ENCODE peak calls at places on chromosomes 16 and 17, in six cellular contexts. O is heart left ventricle, W is sigmoid colon, N is GM23338, V is heart right ventricle, Y is kidney. J is an unnamed sample.

GRCh38 chr16:27769561-27770222 is 219.7 kb downstream of the KATNIP start:
- DNase-seq in N (no peak), Y (peak; percentile 59), V (no peak), W (no peak), O (no peak), J (no peak)

GRCh38 chr17:63681530-63681929 is 18.4 kb downstream of the LIMD2 start:
- DNase-seq in Y (no peak), V (no peak), W (no peak), O (no peak), N (peak; percentile 33), J (no peak)

GRCh38 chr16:17437142-17437720 is 33.5 kb downstream of the XYLT1 start:
- DNase-seq in N (no peak), O (no peak), Y (no peak), W (no peak), V (no peak), J (no peak)

GRCh38 chr16:1026784-1027415 is 45.3 kb downstream of the SOX8 start:
- DNase-seq in W (no peak), V (no peak), O (no peak), N (no peak), Y (no peak), J (no peak)

GRCh38 chr16:66740010-66740409 is 11.4 kb downstream of the DYNC1LI2 start:
- DNase-seq in O (no peak), Y (no peak), N (peak; percentile 75), W (no peak), V (no peak), J (no peak)

GRCh38 chr17:63446218-63446980 is at the start of gene CYB561:
- DNase-seq in V (peak; percentile 59), Y (peak; percentile 95), N (peak; percentile 82), O (peak; percentile 79), W (peak; percentile 89), J (no peak)

GRCh38 chr17:68719431-68719830 is 118.3 kb upstream of the FAM20A start:
- DNase-seq in O (no peak), Y (no peak), V (no peak), N (no peak), W (no peak), J (no peak)

GRCh38 chr17:80456465-80457235 is 19.8 kb downstream of the NPTX1 start:
- DNase-seq in N (no peak), O (peak; percentile 59), Y (no peak), W (peak; percentile 93), V (peak; percentile 68), J (no peak)

GRCh38 chr16:81335669-81336068 is 20.9 kb downstream of the GAN start:
- DNase-seq in N (no peak), V (no peak), Y (no peak), O (no peak), W (no peak), J (no peak)

GRCh38 chr17:81927145-81927652 is 336 bp downstream of the MAFG start:
- DNase-seq in Y (no peak), W (no peak), N (no peak), O (no peak), V (no peak), J (no peak)

GRCh38 chr17:11495616-11496015 is 102.7 kb upstream of the DNAH9 start:
- DNase-seq in V (no peak), Y (no peak), O (no peak), W (no peak), N (no peak), J (no peak)

GRCh38 chr17:48526986-48527741 is 3.6 kb downstream of the HOXB1 start:
- DNase-seq in V (no peak), N (peak; percentile 85), Y (no peak), O (no peak), W (no peak), J (no peak)

GRCh38 chr17:81831957-81832607 is 1.0 kb downstream of the MCRIP1 start:
- DNase-seq in N (no peak), W (no peak), V (no peak), Y (peak; percentile 81), O (no peak), J (no peak)

GRCh38 chr16:6611535-6611934 is 721.1 kb upstream of the RBFOX1 start:
- DNase-seq in Y (no peak), N (peak; percentile 53), O (no peak), W (no peak), V (no peak), J (no peak)

GRCh38 chr17:21213491-21214014 is 408 bp downstream of the TMEM11 start:
- DNase-seq in V (peak; percentile 25), O (no peak), N (peak; percentile 68), W (peak; percentile 71), Y (peak; percentile 85), J (no peak)

GRCh38 chr17:46847204-46848191 is 3.9 kb upstream of the WNT9B start:
- DNase-seq in V (no peak), N (no peak), W (no peak), Y (peak; percentile 43), O (no peak), J (no peak)

GRCh38 chr17:70629902-70630301 is 460.6 kb downstream of the KCNJ2 start:
- DNase-seq in N (no peak), Y (no peak), W (no peak), V (no peak), O (no peak), J (no peak)

GRCh38 chr16:88706965-88707871 is 915 bp downstream of the CTU2 start:
- DNase-seq in Y (no peak), N (no peak), V (no peak), W (no peak), O (no peak), J (no peak)

GRCh38 chr16:88705746-88706287 is 391 bp downstream of the RNF166 start:
- DNase-seq in W (no peak), V (no peak), Y (no peak), O (no peak), N (no peak), J (no peak)

GRCh38 chr16:88703486-88704309 is 2.5 kb downstream of the RNF166 start:
- DNase-seq in Y (no peak), O (peak; percentile 61), N (no peak), W (no peak), V (peak; percentile 40), J (peak; percentile 69)

GRCh38 chr16:88706288-88706964 is at the start of the genes CTU2 and RNF166:
- DNase-seq in V (peak; percentile 91), W (peak; percentile 95), Y (peak; percentile 97), O (peak; percentile 95), N (peak; percentile 92), J (peak; percentile 94)

GRCh38 chr16:88705076-88705684 is 1.0 kb downstream of the RNF166 start:
- DNase-seq in W (no peak), V (no peak), O (no peak), N (no peak), Y (no peak), J (peak; percentile 46)
- H3K27ac ChIP-seq in W (peak overlapping the region; percentile 90), V (peak overlapping the region; percentile 78), O (peak overlapping the region; percentile 82), N (no peak overlapping the region), Y (no peak overlapping the region), J (peak overlapping the region; percentile 1)

GRCh38 chr16:57514891-57515600 is 21.3 kb downstream of the CCDC102A start:
- DNase-seq in N (no peak), Y (peak; percentile 76), W (peak; percentile 62), V (no peak), O (peak; percentile 45), J (no peak)
- H3K27ac ChIP-seq in N (no peak overlapping the region), Y (no peak overlapping the region), W (no peak overlapping the region), V (peak overlapping the region; percentile 26), O (no peak overlapping the region), J (no peak overlapping the region)

GRCh38 chr16:46896314-46896968 is 12.3 kb downstream of the GPT2 start:
- DNase-seq in O (peak; percentile 63), N (no peak), V (peak; percentile 36), Y (peak; percentile 82), W (no peak), J (no peak)

GRCh38 chr16:46898006-46898405 is 13.8 kb downstream of the GPT2 start:
- DNase-seq in N (no peak), O (no peak), V (no peak), W (no peak), Y (no peak), J (no peak)

GRCh38 chr16:46895399-46896313 is 11.5 kb downstream of the GPT2 start:
- DNase-seq in V (no peak), N (no peak), W (no peak), Y (no peak), O (no peak), J (no peak)

GRCh38 chr16:46899443-46900143 is 15.4 kb downstream of the GPT2 start:
- DNase-seq in N (no peak), V (no peak), Y (no peak), O (no peak), W (no peak), J (no peak)

GRCh38 chr16:46897471-46897870 is 13.3 kb downstream of the GPT2 start:
- DNase-seq in Y (no peak), N (no peak), V (peak; percentile 34), O (no peak), W (no peak), J (no peak)
- H3K27ac ChIP-seq in Y (no peak overlapping the region), N (no peak overlapping the region), V (peak overlapping the region; percentile 39), O (peak overlapping the region; percentile 46), W (no peak overlapping the region), J (peak overlapping the region; percentile 9)

GRCh38 chr16:12902511-12903324 is 1.3 kb downstream of the SHISA9 start:
- DNase-seq in O (no peak), W (no peak), Y (peak; percentile 71), V (no peak), N (peak; percentile 85), J (no peak)

GRCh38 chr16:12901204-12901596 is 198 bp upstream of the SHISA9 start:
- DNase-seq in N (peak; percentile 93), V (no peak), Y (no peak), O (no peak), W (no peak), J (no peak)

GRCh38 chr16:12901597-12902436 is at the start of gene SHISA9:
- DNase-seq in Y (no peak), N (peak; percentile 48), W (no peak), O (no peak), V (no peak), J (no peak)

GRCh38 chr16:12904041-12904671 is 2.8 kb downstream of the SHISA9 start:
- DNase-seq in O (no peak), N (peak; percentile 68), W (no peak), V (no peak), Y (no peak), J (no peak)

DNA sequence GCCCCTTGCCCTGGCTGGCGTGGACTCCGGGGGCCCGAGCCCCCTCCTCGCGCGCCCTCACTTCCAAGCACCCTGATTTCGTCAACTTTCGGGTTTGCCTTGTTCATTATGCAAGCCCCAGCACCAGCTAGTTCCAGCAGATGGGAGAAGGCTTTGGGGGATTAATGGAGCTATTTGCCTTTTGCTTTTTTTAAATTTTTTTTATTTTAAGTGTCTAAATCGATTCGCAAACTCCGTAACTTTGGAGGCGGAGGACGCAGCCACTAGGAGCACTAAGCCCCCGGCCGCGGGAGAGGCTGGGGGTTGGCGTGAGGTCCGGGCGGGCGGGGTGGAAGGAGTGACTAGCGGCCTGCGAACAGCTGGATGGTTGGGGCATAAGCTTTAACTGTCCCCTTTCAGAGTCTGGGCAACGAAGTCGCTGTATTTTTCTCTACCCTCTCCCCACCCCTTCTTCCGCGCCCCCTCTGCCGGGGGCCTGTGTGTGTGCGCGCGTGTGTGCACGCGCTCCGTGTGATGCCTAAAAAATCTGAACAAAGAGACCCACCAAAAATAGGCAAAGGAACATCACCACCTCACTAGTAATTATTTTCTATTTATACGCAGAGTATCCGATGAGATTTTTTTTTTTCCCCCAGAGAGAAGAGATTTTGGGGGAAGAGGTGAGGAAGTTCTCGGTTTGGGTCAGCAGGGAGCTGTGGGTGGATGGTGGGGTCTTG is 2.1 kb downstream of the SHISA9 start:
- DNase-seq in W (no peak), O (no peak), N (peak; percentile 69), V (no peak), Y (no peak), J (no peak)
- H3K27ac ChIP-seq in W (no peak overlapping the region), O (no peak overlapping the region), N (no peak overlapping the region), V (no peak overlapping the region), Y (no peak overlapping the region), J (no peak overlapping the region)